ENCODE peak calls at places on chromosome 1, in four cellular contexts. One of them, this sample, is unnamed.

GRCh38 chr1:53408013-53408754 is 51.0 kb upstream of the DMRTB1 start:
- DNase-seq in right lobe of liver: no peak
- DNase-seq in OCI-LY7: no peak
- DNase-seq in PC-3: no peak
- DNase-seq in this sample: no peak

GRCh38 chr1:178137238-178137637 is 43.3 kb downstream of the RASAL2 start:
- DNase-seq in right lobe of liver: no peak
- DNase-seq in OCI-LY7: no peak
- DNase-seq in PC-3: no peak
- DNase-seq in this sample: no peak

GRCh38 chr1:84936116-84936810 is 43.3 kb upstream of the LPAR3 start:
- DNase-seq in right lobe of liver: no peak
- DNase-seq in OCI-LY7: peak; percentile 62
- DNase-seq in PC-3: peak; percentile 81
- DNase-seq in this sample: peak; percentile 38

GRCh38 chr1:231778009-231778719 is 151.6 kb downstream of the DISC1 start:
- DNase-seq in right lobe of liver: no peak
- DNase-seq in OCI-LY7: no peak
- DNase-seq in PC-3: peak; percentile 89
- DNase-seq in this sample: no peak

GRCh38 chr1:56284933-56285332 is 294.4 kb downstream of the PLPP3 start:
- DNase-seq in right lobe of liver: peak; percentile 25
- DNase-seq in OCI-LY7: no peak
- DNase-seq in PC-3: peak; percentile 61
- DNase-seq in this sample: no peak

GRCh38 chr1:162849711-162850110 is 11.3 kb downstream of the CCDC190 start:
- DNase-seq in right lobe of liver: no peak
- DNase-seq in OCI-LY7: no peak
- DNase-seq in PC-3: no peak
- DNase-seq in this sample: no peak

GRCh38 chr1:210912752-210913151 is 221.2 kb downstream of the KCNH1 start:
- DNase-seq in right lobe of liver: no peak
- DNase-seq in OCI-LY7: no peak
- DNase-seq in PC-3: no peak
- DNase-seq in this sample: no peak

GRCh38 chr1:156887324-156887723 is 6.2 kb upstream of the PEAR1 start:
- DNase-seq in right lobe of liver: no peak
- DNase-seq in OCI-LY7: no peak
- DNase-seq in PC-3: no peak
- DNase-seq in this sample: no peak

GRCh38 chr1:96973605-96974004 is 252.0 kb downstream of the PTBP2 start:
- DNase-seq in right lobe of liver: no peak
- DNase-seq in OCI-LY7: no peak
- DNase-seq in PC-3: peak; percentile 79
- DNase-seq in this sample: no peak

GRCh38 chr1:168032048-168032447 is 95.2 kb upstream of the MPC2 start:
- DNase-seq in right lobe of liver: no peak
- DNase-seq in OCI-LY7: no peak
- DNase-seq in PC-3: no peak
- DNase-seq in this sample: no peak

GRCh38 chr1:34885405-34886247 is 26.1 kb upstream of the SMIM12 start:
- DNase-seq in right lobe of liver: no peak
- DNase-seq in OCI-LY7: no peak
- DNase-seq in PC-3: no peak
- DNase-seq in this sample: no peak

GRCh38 chr1:3886106-3886670 is 13.9 kb downstream of the C1orf174 start:
- DNase-seq in right lobe of liver: no peak
- DNase-seq in OCI-LY7: no peak
- DNase-seq in PC-3: no peak
- DNase-seq in this sample: no peak

GRCh38 chr1:208280681-208281439 is 36.7 kb upstream of the PLXNA2 start:
- DNase-seq in right lobe of liver: no peak
- DNase-seq in OCI-LY7: no peak
- DNase-seq in PC-3: no peak
- DNase-seq in this sample: no peak

GRCh38 chr1:185144233-185144632 is 12.5 kb downstream of the TRMT1L start:
- DNase-seq in right lobe of liver: no peak
- DNase-seq in OCI-LY7: no peak
- DNase-seq in PC-3: peak; percentile 28
- DNase-seq in this sample: no peak

GRCh38 chr1:23759277-23759676 is 16.0 kb downstream of the ELOA start:
- DNase-seq in right lobe of liver: no peak
- DNase-seq in OCI-LY7: no peak
- DNase-seq in PC-3: no peak
- DNase-seq in this sample: no peak

GRCh38 chr1:208929575-208929974 is 653.9 kb upstream of the CAMK1G start:
- DNase-seq in right lobe of liver: no peak
- DNase-seq in OCI-LY7: no peak
- DNase-seq in PC-3: peak; percentile 97
- DNase-seq in this sample: no peak

GRCh38 chr1:6601865-6602668 is 602 bp downstream of the KLHL21 start:
- DNase-seq in right lobe of liver: peak; percentile 73
- DNase-seq in OCI-LY7: no peak
- DNase-seq in PC-3: peak; percentile 57
- DNase-seq in this sample: peak; percentile 68

GRCh38 chr1:17916702-17917101 is 161.6 kb downstream of the ACTL8 start:
- DNase-seq in right lobe of liver: no peak
- DNase-seq in OCI-LY7: no peak
- DNase-seq in PC-3: no peak
- DNase-seq in this sample: no peak

GRCh38 chr1:171913385-171913784 is 72.1 kb downstream of the DNM3 start:
- DNase-seq in right lobe of liver: no peak
- DNase-seq in OCI-LY7: no peak
- DNase-seq in PC-3: peak; percentile 68
- DNase-seq in this sample: no peak

GRCh38 chr1:53616927-53617326 is 122.0 kb downstream of the GLIS1 start:
- DNase-seq in right lobe of liver: no peak
- DNase-seq in OCI-LY7: no peak
- DNase-seq in PC-3: no peak
- DNase-seq in this sample: no peak

GRCh38 chr1:101102757-101103156 is 77.2 kb upstream of the DPH5 start:
- DNase-seq in right lobe of liver: no peak
- DNase-seq in OCI-LY7: no peak
- DNase-seq in PC-3: no peak
- DNase-seq in this sample: no peak

GRCh38 chr1:185293967-185294542 is 23.0 kb downstream of the IVNS1ABP start:
- DNase-seq in right lobe of liver: no peak
- DNase-seq in OCI-LY7: no peak
- DNase-seq in PC-3: no peak
- DNase-seq in this sample: no peak

GRCh38 chr1:44000266-44000665 is 8.9 kb downstream of the CCDC24 start:
- DNase-seq in right lobe of liver: no peak
- DNase-seq in OCI-LY7: no peak
- DNase-seq in PC-3: no peak
- DNase-seq in this sample: no peak

GRCh38 chr1:119327436-119328155 is 41.0 kb upstream of the HAO2 start:
- DNase-seq in right lobe of liver: peak; percentile 42
- DNase-seq in OCI-LY7: no peak
- DNase-seq in PC-3: no peak
- DNase-seq in this sample: no peak

GRCh38 chr1:84621553-84621952 is 47.3 kb upstream of the CTBS start:
- DNase-seq in right lobe of liver: no peak
- DNase-seq in OCI-LY7: no peak
- DNase-seq in PC-3: no peak
- DNase-seq in this sample: no peak

GRCh38 chr1:215418876-215419442 is 148.1 kb upstream of the KCTD3 start:
- DNase-seq in right lobe of liver: no peak
- DNase-seq in OCI-LY7: no peak
- DNase-seq in PC-3: peak; percentile 25
- DNase-seq in this sample: no peak

GRCh38 chr1:10615336-10615735 is 140.6 kb downstream of the PEX14 start:
- DNase-seq in right lobe of liver: no peak
- DNase-seq in OCI-LY7: no peak
- DNase-seq in PC-3: no peak
- DNase-seq in this sample: no peak

GRCh38 chr1:204634260-204634910 is 51.2 kb downstream of the LRRN2 start:
- DNase-seq in right lobe of liver: no peak
- DNase-seq in OCI-LY7: no peak
- DNase-seq in PC-3: no peak
- DNase-seq in this sample: no peak

GRCh38 chr1:176102700-176103244 is 104.3 kb downstream of the COP1 start:
- DNase-seq in right lobe of liver: no peak
- DNase-seq in OCI-LY7: no peak
- DNase-seq in PC-3: no peak
- DNase-seq in this sample: no peak

GRCh38 chr1:3356827-3357457 is 97.5 kb upstream of the ARHGEF16 start:
- DNase-seq in right lobe of liver: no peak
- DNase-seq in OCI-LY7: no peak
- DNase-seq in PC-3: no peak
- DNase-seq in this sample: no peak

GRCh38 chr1:11653616-11654570 is at the start of gene FBXO2:
- DNase-seq in right lobe of liver: no peak
- DNase-seq in OCI-LY7: no peak
- DNase-seq in PC-3: no peak
- DNase-seq in this sample: no peak
- H3K4me1 ChIP-seq in right lobe of liver: no peaks in the 10 kb centered on the region
- H3K4me1 ChIP-seq in OCI-LY7: peaks cover 26% of the 10 kb centered on the region
- H3K4me1 ChIP-seq in PC-3: peaks cover 28% of the 10 kb centered on the region
- H3K4me1 ChIP-seq in this sample: peaks cover 9% of the 10 kb centered on the region

GRCh38 chr1:212413902-212414327 is 771 bp downstream of the PACC1 start:
- DNase-seq in right lobe of liver: no peak
- DNase-seq in OCI-LY7: no peak
- DNase-seq in PC-3: no peak
- DNase-seq in this sample: no peak
- H3K4me1 ChIP-seq in right lobe of liver: no peaks in the 10 kb centered on the region
- H3K4me1 ChIP-seq in OCI-LY7: peaks cover 29% of the 10 kb centered on the region
- H3K4me1 ChIP-seq in PC-3: peaks cover 10% of the 10 kb centered on the region
- H3K4me1 ChIP-seq in this sample: peaks cover 31% of the 10 kb centered on the region

GRCh38 chr1:2249559-2249906 is 21.4 kb downstream of the SKI start:
- DNase-seq in right lobe of liver: no peak
- DNase-seq in OCI-LY7: no peak
- DNase-seq in PC-3: no peak
- DNase-seq in this sample: no peak

GRCh38 chr1:2252423-2252822 is 24.3 kb downstream of the SKI start:
- DNase-seq in right lobe of liver: no peak
- DNase-seq in OCI-LY7: no peak
- DNase-seq in PC-3: no peak
- DNase-seq in this sample: no peak

GRCh38 chr1:2250721-2251281 is 22.7 kb downstream of the SKI start:
- DNase-seq in right lobe of liver: peak; percentile 73
- DNase-seq in OCI-LY7: no peak
- DNase-seq in PC-3: no peak
- DNase-seq in this sample: no peak

GRCh38 chr1:2251786-2252185 is 23.7 kb downstream of the SKI start:
- DNase-seq in right lobe of liver: peak; percentile 75
- DNase-seq in OCI-LY7: no peak
- DNase-seq in PC-3: no peak
- DNase-seq in this sample: no peak

GRCh38 chr1:2251363-2251762 is 23.2 kb downstream of the SKI start:
- DNase-seq in right lobe of liver: no peak
- DNase-seq in OCI-LY7: no peak
- DNase-seq in PC-3: no peak
- DNase-seq in this sample: no peak
- H3K4me1 ChIP-seq in right lobe of liver: no peaks in the 10 kb centered on the region
- H3K4me1 ChIP-seq in OCI-LY7: peaks cover 21% of the 10 kb centered on the region
- H3K4me1 ChIP-seq in PC-3: peaks cover 4% of the 10 kb centered on the region
- H3K4me1 ChIP-seq in this sample: peaks cover 15% of the 10 kb centered on the region

GRCh38 chr1:111958075-111958474 is 31.4 kb downstream of the KCND3 start:
- DNase-seq in right lobe of liver: no peak
- DNase-seq in OCI-LY7: no peak
- DNase-seq in PC-3: no peak
- DNase-seq in this sample: no peak

GRCh38 chr1:111952258-111952657 is 37.2 kb downstream of the KCND3 start:
- DNase-seq in right lobe of liver: no peak
- DNase-seq in OCI-LY7: no peak
- DNase-seq in PC-3: peak; percentile 12
- DNase-seq in this sample: no peak

GRCh38 chr1:111956155-111956817 is 33.2 kb downstream of the KCND3 start:
- DNase-seq in right lobe of liver: no peak
- DNase-seq in OCI-LY7: no peak
- DNase-seq in PC-3: no peak
- DNase-seq in this sample: no peak

GRCh38 chr1:111955755-111956154 is 33.7 kb downstream of the KCND3 start:
- DNase-seq in right lobe of liver: no peak
- DNase-seq in OCI-LY7: no peak
- DNase-seq in PC-3: no peak
- DNase-seq in this sample: no peak

DNA sequence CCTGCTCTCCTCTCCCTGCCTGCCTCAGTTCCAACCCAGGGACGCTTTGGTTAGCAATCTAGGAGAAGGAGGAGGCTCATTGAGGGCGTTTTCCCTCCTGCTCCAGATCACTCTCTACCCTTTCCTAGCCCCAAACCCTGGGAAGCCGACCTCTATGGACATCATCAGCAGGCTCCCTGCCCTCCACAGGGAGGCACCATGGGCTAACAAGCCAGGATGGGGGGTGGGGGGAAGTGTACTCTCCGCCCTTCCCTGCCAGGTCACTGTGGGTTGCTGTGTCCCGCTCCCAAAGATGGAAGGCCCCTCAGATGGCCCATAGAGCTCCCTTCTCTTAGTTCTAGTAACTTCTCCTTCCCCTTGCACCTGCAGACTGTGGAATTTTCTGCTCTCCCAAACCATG is 35.7 kb downstream of the KCND3 start:
- DNase-seq in right lobe of liver: no peak
- DNase-seq in OCI-LY7: no peak
- DNase-seq in PC-3: no peak
- DNase-seq in this sample: no peak
- H3K4me1 ChIP-seq in right lobe of liver: no peaks in the 10 kb centered on the region
- H3K4me1 ChIP-seq in OCI-LY7: no peaks in the 10 kb centered on the region
- H3K4me1 ChIP-seq in PC-3: no peaks in the 10 kb centered on the region
- H3K4me1 ChIP-seq in this sample: no peaks in the 10 kb centered on the region

GRCh38 chr1:201141418-201141817 is 12.9 kb downstream of the TMEM9 start:
- DNase-seq in right lobe of liver: no peak
- DNase-seq in OCI-LY7: no peak
- DNase-seq in PC-3: no peak
- DNase-seq in this sample: no peak
- H3K4me1 ChIP-seq in right lobe of liver: no peaks in the 10 kb centered on the region
- H3K4me1 ChIP-seq in OCI-LY7: no peaks in the 10 kb centered on the region
- H3K4me1 ChIP-seq in PC-3: peaks cover 14% of the 10 kb centered on the region
- H3K4me1 ChIP-seq in this sample: no peaks in the 10 kb centered on the region

DNA sequence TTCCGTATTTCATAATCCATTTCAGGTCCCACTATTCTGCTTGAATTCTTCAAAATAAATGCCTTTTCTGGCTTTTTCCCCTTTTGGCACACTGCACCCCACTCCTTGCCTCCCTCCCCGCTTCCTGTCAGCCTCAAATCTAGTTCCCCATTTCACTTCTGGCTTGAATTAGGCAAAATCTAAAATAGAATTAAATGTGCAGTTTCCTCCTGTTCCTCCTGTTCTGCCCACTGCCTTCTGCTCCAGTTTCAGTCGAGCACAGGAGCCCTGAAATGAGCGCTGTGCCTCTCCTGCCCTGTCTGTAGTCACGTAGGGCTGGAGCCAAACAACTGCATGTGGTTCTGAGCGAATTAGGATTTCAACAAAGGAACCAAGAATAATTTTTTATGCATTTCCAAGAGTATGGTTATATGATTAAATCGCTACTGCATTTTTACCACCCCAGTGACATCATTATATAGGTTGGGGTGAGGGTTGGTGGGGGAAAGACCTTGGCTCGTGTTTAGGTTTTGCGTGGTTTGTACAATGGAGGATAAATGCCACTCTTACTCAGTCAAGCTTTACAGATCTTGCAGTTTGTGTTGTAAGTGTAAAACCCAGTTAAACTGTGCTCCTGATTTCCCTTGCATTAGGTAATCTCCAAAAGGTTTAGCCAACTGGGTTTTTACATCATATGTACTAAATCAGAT is 114.9 kb downstream of the VPS13D start:
- DNase-seq in right lobe of liver: peak; percentile 42
- DNase-seq in OCI-LY7: peak; percentile 41
- DNase-seq in PC-3: no peak
- DNase-seq in this sample: no peak
- H3K4me1 ChIP-seq in right lobe of liver: no peaks in the 10 kb centered on the region
- H3K4me1 ChIP-seq in OCI-LY7: peaks cover 41% of the 10 kb centered on the region
- H3K4me1 ChIP-seq in PC-3: no peaks in the 10 kb centered on the region
- H3K4me1 ChIP-seq in this sample: no peaks in the 10 kb centered on the region

This sample was measured in DND-41.